ENCODE peak calls at places on chromosomes 6 and 20, in nine cellular contexts. A is A673; H is colonic mucosa; O is AG10803; T is CD8-positive, alpha-beta T cell; Z is WTC11; F is PC-9; K is mucosa of descending colon; N is GM20000. R is an unnamed sample.

GRCh38 chr6:14784596-14785360 is 461.1 kb upstream of the JARID2 start:
- DNase-seq in A (no peak), H (no peak), O (no peak), T (no peak), Z (peak), F (no peak), K (no peak), N (peak), R (no peak)

GRCh38 chr6:168158280-168158979 is 79.4 kb upstream of the FRMD1 start:
- DNase-seq in A (peak), H (peak), O (no peak), T (no peak), Z (no peak), F (no peak), K (no peak), N (no peak), R (peak)

GRCh38 chr6:136147342-136147741 is 102.8 kb downstream of the MTFR2 start:
- DNase-seq in A (no peak), H (no peak), O (no peak), T (no peak), Z (no peak), F (no peak), K (no peak), N (no peak), R (no peak)

GRCh38 chr6:116376149-116376548 is 5.4 kb downstream of the DSE start:
- DNase-seq in A (no peak), H (no peak), O (no peak), T (no peak), Z (no peak), F (no peak), K (no peak), N (no peak), R (no peak)

GRCh38 chr20:38196592-38196991 is 31.5 kb upstream of the TGM2 start:
- DNase-seq in A (no peak), H (no peak), O (peak), T (no peak), Z (no peak), F (peak), K (no peak), N (no peak), R (no peak)

GRCh38 chr20:1524004-1524403 is 32.8 kb upstream of the SIRPB2 start:
- DNase-seq in A (peak), H (no peak), O (no peak), T (no peak), Z (no peak), F (no peak), K (no peak), N (no peak), R (no peak)

GRCh38 chr6:168102093-168102985 is 23.3 kb upstream of the FRMD1 start:
- DNase-seq in A (no peak), H (no peak), O (no peak), T (no peak), Z (no peak), F (no peak), K (no peak), N (no peak), R (no peak)

GRCh38 chr20:24638546-24639166 is 169.2 kb downstream of the SYNDIG1 start:
- DNase-seq in A (no peak), H (no peak), O (no peak), T (no peak), Z (no peak), F (no peak), K (no peak), N (no peak), R (peak)

GRCh38 chr20:57434390-57434700 is 43.1 kb downstream of the RBM38 start:
- DNase-seq in A (no peak), H (no peak), O (no peak), T (peak), Z (no peak), F (no peak), K (no peak), N (no peak), R (no peak)

GRCh38 chr6:9205645-9206044 is 770.3 kb upstream of the SLC35B3 start:
- DNase-seq in A (peak), H (no peak), O (peak), T (no peak), Z (no peak), F (no peak), K (no peak), N (no peak), R (no peak)

GRCh38 chr6:42316981-42317380 is 99.3 kb upstream of the MRPS10 start:
- DNase-seq in A (no peak), H (no peak), O (no peak), T (no peak), Z (no peak), F (no peak), K (no peak), N (no peak), R (no peak)

GRCh38 chr20:61963885-61964674 is 101.6 kb downstream of the TAF4 start:
- DNase-seq in A (no peak), H (no peak), O (no peak), T (no peak), Z (no peak), F (no peak), K (no peak), N (no peak), R (peak)

GRCh38 chr6:41712651-41713103 is 22.7 kb downstream of the TFEB start:
- DNase-seq in A (no peak), H (no peak), O (peak), T (no peak), Z (no peak), F (peak), K (no peak), N (no peak), R (no peak)

GRCh38 chr20:62236674-62236996 is 1.7 kb upstream of the OSBPL2 start:
- DNase-seq in A (peak), H (no peak), O (no peak), T (no peak), Z (peak), F (no peak), K (no peak), N (no peak), R (no peak)

GRCh38 chr6:144349690-144350132 is 64.6 kb downstream of the UTRN start:
- DNase-seq in A (no peak), H (no peak), O (peak), T (no peak), Z (no peak), F (no peak), K (no peak), N (peak), R (no peak)

GRCh38 chr6:109166643-109167042 is 71.3 kb downstream of the CEP57L1 start:
- DNase-seq in A (no peak), H (no peak), O (no peak), T (no peak), Z (no peak), F (no peak), K (no peak), N (no peak), R (no peak)

GRCh38 chr6:35727206-35727934 is 9.5 kb upstream of the ARMC12 start:
- DNase-seq in A (peak), H (peak), O (peak), T (no peak), Z (peak), F (no peak), K (peak), N (no peak), R (peak)

GRCh38 chr6:140909156-140909555 is 1223.6 kb upstream of the GJE1 start:
- DNase-seq in A (no peak), H (no peak), O (peak), T (no peak), Z (no peak), F (no peak), K (no peak), N (no peak), R (no peak)

GRCh38 chr20:63896136-63896890 is 1.4 kb downstream of the DNAJC5 start:
- DNase-seq in A (no peak), H (peak), O (peak), T (peak), Z (no peak), F (no peak), K (peak), N (peak), R (no peak)

GRCh38 chr6:95243091-95243490 is 334.2 kb upstream of the MANEA start:
- DNase-seq in A (no peak), H (no peak), O (no peak), T (no peak), Z (no peak), F (no peak), K (no peak), N (no peak), R (no peak)

GRCh38 chr6:121688974-121689373 is 253.5 kb downstream of the GJA1 start:
- DNase-seq in A (no peak), H (no peak), O (peak), T (no peak), Z (no peak), F (no peak), K (no peak), N (no peak), R (no peak)

GRCh38 chr6:34514593-34515472 is 41.3 kb downstream of the SPDEF start:
- DNase-seq in A (peak), H (no peak), O (peak), T (no peak), Z (peak), F (no peak), K (no peak), N (no peak), R (no peak)

GRCh38 chr6:135568366-135568765 is 70.8 kb upstream of the AHI1 start:
- DNase-seq in A (peak), H (no peak), O (peak), T (peak), Z (no peak), F (no peak), K (no peak), N (peak), R (no peak)

GRCh38 chr20:48791014-48791413 is 36.8 kb downstream of the PREX1 start:
- DNase-seq in A (peak), H (no peak), O (no peak), T (peak), Z (no peak), F (no peak), K (peak), N (no peak), R (no peak)

GRCh38 chr6:106536357-106536756 is 92.9 kb downstream of the RTN4IP1 start:
- DNase-seq in A (no peak), H (no peak), O (no peak), T (no peak), Z (no peak), F (no peak), K (no peak), N (no peak), R (no peak)

GRCh38 chr6:12013368-12013617 is 1.2 kb downstream of the HIVEP1 start:
- DNase-seq in A (no peak), H (no peak), O (no peak), T (no peak), Z (no peak), F (no peak), K (no peak), N (no peak), R (no peak)

GRCh38 chr6:97705568-97705967 is 422.6 kb upstream of the MMS22L start:
- DNase-seq in A (peak), H (no peak), O (peak), T (no peak), Z (peak), F (no peak), K (no peak), N (no peak), R (no peak)

GRCh38 chr6:20875369-20875963 is 341.2 kb downstream of the CDKAL1 start:
- DNase-seq in A (peak), H (no peak), O (peak), T (no peak), Z (no peak), F (peak), K (no peak), N (no peak), R (no peak)

GRCh38 chr6:20876016-20876415 is 341.8 kb downstream of the CDKAL1 start:
- DNase-seq in A (peak), H (no peak), O (peak), T (no peak), Z (no peak), F (no peak), K (no peak), N (no peak), R (no peak)

GRCh38 chr6:20877008-20877937 is 343.0 kb downstream of the CDKAL1 start:
- DNase-seq in A (peak), H (peak), O (peak), T (no peak), Z (no peak), F (peak), K (no peak), N (peak), R (no peak)

GRCh38 chr6:20870493-20870892 is 336.2 kb downstream of the CDKAL1 start:
- DNase-seq in A (no peak), H (no peak), O (no peak), T (no peak), Z (no peak), F (no peak), K (no peak), N (no peak), R (no peak)

DNA sequence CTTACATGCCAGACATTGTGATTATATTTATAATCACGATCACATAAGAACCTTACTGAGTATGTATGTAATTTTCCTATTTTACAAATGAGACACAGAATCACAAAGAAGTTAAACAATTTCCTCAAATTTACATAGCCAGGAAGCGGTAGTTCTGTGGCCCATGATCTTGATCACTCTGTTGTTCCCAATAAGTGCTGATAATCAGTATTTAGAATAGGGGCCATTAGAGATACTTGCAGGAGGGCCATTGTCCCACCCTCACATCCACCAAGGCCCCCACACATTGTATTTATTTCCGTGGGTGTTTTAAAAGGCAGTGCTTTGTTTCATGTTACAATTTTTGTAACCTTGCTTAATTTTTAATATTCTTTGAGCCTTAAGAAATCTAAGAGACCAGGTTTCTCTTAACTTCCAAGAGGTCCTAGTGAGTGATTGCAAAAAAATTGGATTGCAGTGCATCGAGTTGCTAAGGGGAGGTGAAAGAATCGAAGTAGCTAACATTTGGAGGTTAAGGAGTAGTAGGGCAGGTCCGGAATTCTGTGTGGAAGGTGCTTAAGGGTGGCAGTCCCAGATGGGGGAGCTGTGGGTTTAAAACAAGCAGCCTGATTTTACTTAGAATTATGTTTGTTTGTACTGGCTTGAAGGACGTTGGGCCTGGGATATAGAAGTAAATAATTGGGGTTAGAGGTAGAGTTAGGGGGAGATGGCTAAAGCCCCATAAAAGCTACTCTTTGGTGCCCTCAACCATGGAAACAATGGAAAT is 339.4 kb downstream of the CDKAL1 start:
- DNase-seq in A (peak), H (no peak), O (peak), T (no peak), Z (no peak), F (no peak), K (no peak), N (no peak), R (no peak)
- TF ChIP-seq CTCF in A (peak), H (no peak), O (no peak), T (no peak), Z (no peak), F (no peak), K (no peak), N (no peak), R (peak)

DNA sequence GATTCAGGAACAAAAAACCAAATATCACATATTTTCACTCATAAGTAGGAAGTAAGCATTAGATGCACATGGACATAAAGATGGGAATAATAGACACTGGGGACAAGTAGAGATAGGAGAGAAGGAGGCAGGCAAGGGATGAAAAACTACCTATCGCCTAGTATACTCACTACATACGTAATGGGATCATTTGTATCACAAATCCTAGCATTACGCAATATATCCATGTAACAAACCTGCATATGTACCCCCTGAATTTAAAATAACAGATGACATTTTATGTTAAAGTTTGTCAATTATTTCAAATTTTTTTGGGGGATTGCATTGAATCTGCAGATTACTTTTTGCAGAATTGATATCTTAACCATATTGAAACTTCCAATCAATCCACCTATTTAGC is 660.5 kb upstream of the MAN1A1 start:
- DNase-seq in A (no peak), H (no peak), O (no peak), T (no peak), Z (no peak), F (no peak), K (no peak), N (no peak), R (no peak)
- TF ChIP-seq CTCF in A (no peak), H (no peak), O (no peak), T (no peak), Z (no peak), F (no peak), K (no peak), N (no peak), R (no peak)

GRCh38 chr6:73800997-73801396 is 105.0 kb downstream of the CD109 start:
- DNase-seq in A (no peak), H (no peak), O (peak), T (no peak), Z (no peak), F (no peak), K (no peak), N (no peak), R (no peak)

GRCh38 chr6:73796881-73797280 is 100.9 kb downstream of the CD109 start:
- DNase-seq in A (no peak), H (no peak), O (no peak), T (no peak), Z (no peak), F (no peak), K (no peak), N (no peak), R (no peak)

GRCh38 chr6:73801652-73802268 is 105.8 kb downstream of the CD109 start:
- DNase-seq in A (no peak), H (no peak), O (peak), T (no peak), Z (no peak), F (no peak), K (no peak), N (no peak), R (no peak)

GRCh38 chr6:73797861-73798260 is 101.9 kb downstream of the CD109 start:
- DNase-seq in A (no peak), H (no peak), O (no peak), T (no peak), Z (no peak), F (no peak), K (no peak), N (no peak), R (no peak)

DNA sequence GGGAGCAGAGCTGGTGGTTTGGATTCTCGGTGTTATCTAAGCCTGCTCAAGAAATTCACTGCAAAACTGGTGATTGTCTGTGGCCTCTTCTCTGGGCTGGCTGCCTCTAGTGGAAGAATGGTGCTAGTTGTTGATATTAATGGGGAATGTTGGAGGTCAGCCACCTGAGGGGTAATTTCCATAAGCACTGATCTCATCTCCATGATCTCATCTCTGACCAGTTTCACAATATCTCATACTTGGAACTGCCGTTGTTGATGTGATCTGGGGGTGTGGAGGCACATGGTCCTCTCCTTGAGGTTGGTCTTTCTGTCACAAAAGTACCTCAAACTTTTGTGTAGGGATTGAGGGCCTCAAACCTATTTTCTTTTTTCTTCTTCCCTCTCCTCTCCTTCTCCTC is 102.6 kb downstream of the CD109 start:
- DNase-seq in A (peak), H (peak), O (peak), T (no peak), Z (peak), F (peak), K (no peak), N (peak), R (no peak)
- TF ChIP-seq CTCF in A (peak), H (no peak), O (peak), T (no peak), Z (no peak), F (peak), K (no peak), N (no peak), R (peak)

GRCh38 chr6:52571099-52571755 is 5.6 kb downstream of the TRAM2 start:
- DNase-seq in A (no peak), H (no peak), O (peak), T (no peak), Z (no peak), F (no peak), K (no peak), N (no peak), R (no peak)

GRCh38 chr6:52572536-52572935 is 4.3 kb downstream of the TRAM2 start:
- DNase-seq in A (no peak), H (no peak), O (no peak), T (no peak), Z (no peak), F (no peak), K (no peak), N (no peak), R (no peak)

GRCh38 chr6:52575490-52575868 is 1.4 kb downstream of the TRAM2 start:
- DNase-seq in A (no peak), H (no peak), O (peak), T (no peak), Z (no peak), F (no peak), K (no peak), N (no peak), R (no peak)

GRCh38 chr6:52574709-52575489 is 2.0 kb downstream of the TRAM2 start:
- DNase-seq in A (no peak), H (peak), O (peak), T (peak), Z (no peak), F (no peak), K (peak), N (peak), R (no peak)

GRCh38 chr6:52573295-52573694 is 3.6 kb downstream of the TRAM2 start:
- DNase-seq in A (no peak), H (no peak), O (peak), T (no peak), Z (no peak), F (no peak), K (no peak), N (no peak), R (no peak)
- TF ChIP-seq CTCF in A (no peak), H (no peak), O (peak), T (no peak), Z (no peak), F (no peak), K (no peak), N (no peak), R (peak)

GRCh38 chr20:8981482-8981881 is 87.4 kb upstream of the PLCB4 start:
- DNase-seq in A (no peak), H (no peak), O (no peak), T (no peak), Z (no peak), F (no peak), K (no peak), N (no peak), R (no peak)
- TF ChIP-seq CTCF in A (no peak), H (no peak), O (no peak), T (no peak), Z (no peak), F (no peak), K (no peak), N (no peak), R (no peak)

GRCh38 chr6:153001767-153002612 is 519 bp downstream of the MTRF1L start:
- DNase-seq in A (no peak), H (peak), O (peak), T (peak), Z (no peak), F (no peak), K (no peak), N (peak), R (no peak)
- TF ChIP-seq CTCF in A (no peak), H (no peak), O (no peak), T (no peak), Z (no peak), F (no peak), K (no peak), N (no peak), R (no peak)

GRCh38 chr6:138520463-138520862 is 21.2 kb upstream of the NHSL1 start:
- DNase-seq in A (no peak), H (no peak), O (peak), T (no peak), Z (no peak), F (no peak), K (no peak), N (no peak), R (no peak)
- TF ChIP-seq CTCF in A (peak), H (peak), O (peak), T (peak), Z (no peak), F (peak), K (no peak), N (no peak), R (peak)

R was measured in osteocyte.